ENCODE peak calls at places on chromosome 16, in five cellular contexts. One of them, this sample, is unnamed.
A peak's percentile ranks its signal among the peaks of the same experiment; 100 is the strongest.

GRCh38 chr16:57788252-57788841 is 13.9 kb downstream of the KIFC3 start:
- DNase-seq in colonic mucosa: no peak
- DNase-seq in HCT116: no peak
- DNase-seq in neural progenitor cell: no peak
- DNase-seq in naive thymus-derived CD4-positive, alpha-beta T cell: no peak
- DNase-seq in this sample: no peak

GRCh38 chr16:80175011-80175410 is 365.8 kb upstream of the DYNLRB2 start:
- DNase-seq in neural progenitor cell: no peak
- DNase-seq in HCT116: no peak
- DNase-seq in colonic mucosa: no peak
- DNase-seq in naive thymus-derived CD4-positive, alpha-beta T cell: no peak
- DNase-seq in this sample: no peak

GRCh38 chr16:85641776-85642176 is 28.7 kb downstream of the GSE1 start:
- DNase-seq in neural progenitor cell: no peak
- DNase-seq in naive thymus-derived CD4-positive, alpha-beta T cell: no peak
- DNase-seq in colonic mucosa: peak; percentile 81
- DNase-seq in HCT116: no peak
- DNase-seq in this sample: no peak

GRCh38 chr16:82011199-82011641 is at the start of gene SDR42E1:
- DNase-seq in colonic mucosa: peak; percentile 84
- DNase-seq in naive thymus-derived CD4-positive, alpha-beta T cell: peak; percentile 62
- DNase-seq in neural progenitor cell: no peak
- DNase-seq in HCT116: peak; percentile 91
- DNase-seq in this sample: no peak

GRCh38 chr16:38941-39892 is 14.2 kb downstream of the POLR3K start:
- DNase-seq in colonic mucosa: peak; percentile 81
- DNase-seq in HCT116: no peak
- DNase-seq in naive thymus-derived CD4-positive, alpha-beta T cell: no peak
- DNase-seq in neural progenitor cell: no peak
- DNase-seq in this sample: no peak

GRCh38 chr16:8686031-8686621 is 11.7 kb downstream of the ABAT start:
- DNase-seq in naive thymus-derived CD4-positive, alpha-beta T cell: no peak
- DNase-seq in colonic mucosa: peak; percentile 21
- DNase-seq in neural progenitor cell: peak; percentile 86
- DNase-seq in HCT116: no peak
- DNase-seq in this sample: no peak

GRCh38 chr16:80591071-80591935 is 50.5 kb downstream of the DYNLRB2 start:
- DNase-seq in naive thymus-derived CD4-positive, alpha-beta T cell: peak; percentile 62
- DNase-seq in colonic mucosa: no peak
- DNase-seq in neural progenitor cell: no peak
- DNase-seq in HCT116: no peak
- DNase-seq in this sample: no peak

GRCh38 chr16:80447263-80447662 is 93.5 kb upstream of the DYNLRB2 start:
- DNase-seq in HCT116: no peak
- DNase-seq in neural progenitor cell: no peak
- DNase-seq in naive thymus-derived CD4-positive, alpha-beta T cell: no peak
- DNase-seq in colonic mucosa: no peak
- DNase-seq in this sample: no peak

GRCh38 chr16:71781741-71782140 is 26.9 kb downstream of the AP1G1 start:
- DNase-seq in naive thymus-derived CD4-positive, alpha-beta T cell: no peak
- DNase-seq in neural progenitor cell: no peak
- DNase-seq in colonic mucosa: no peak
- DNase-seq in HCT116: no peak
- DNase-seq in this sample: peak; percentile 9

GRCh38 chr16:17304124-17304813 is 166.5 kb downstream of the XYLT1 start:
- DNase-seq in colonic mucosa: peak; percentile 62
- DNase-seq in neural progenitor cell: no peak
- DNase-seq in HCT116: peak; percentile 22
- DNase-seq in naive thymus-derived CD4-positive, alpha-beta T cell: no peak
- DNase-seq in this sample: peak; percentile 9

GRCh38 chr16:86665319-86665675 is 86.9 kb downstream of the FOXL1 start:
- DNase-seq in neural progenitor cell: no peak
- DNase-seq in colonic mucosa: no peak
- DNase-seq in naive thymus-derived CD4-positive, alpha-beta T cell: no peak
- DNase-seq in HCT116: no peak
- DNase-seq in this sample: peak; percentile 78

GRCh38 chr16:72198021-72198420 is 26.1 kb upstream of the PMFBP1 start:
- DNase-seq in naive thymus-derived CD4-positive, alpha-beta T cell: no peak
- DNase-seq in HCT116: no peak
- DNase-seq in neural progenitor cell: no peak
- DNase-seq in colonic mucosa: no peak
- DNase-seq in this sample: no peak

GRCh38 chr16:58018803-58019202 is 6.8 kb upstream of the MMP15 start:
- DNase-seq in HCT116: no peak
- DNase-seq in neural progenitor cell: peak; percentile 39
- DNase-seq in colonic mucosa: no peak
- DNase-seq in naive thymus-derived CD4-positive, alpha-beta T cell: no peak
- DNase-seq in this sample: no peak

GRCh38 chr16:53482123-53482522 is 20.9 kb downstream of the AKTIP start:
- DNase-seq in naive thymus-derived CD4-positive, alpha-beta T cell: no peak
- DNase-seq in colonic mucosa: no peak
- DNase-seq in HCT116: no peak
- DNase-seq in neural progenitor cell: no peak
- DNase-seq in this sample: no peak
- H3K36me3 ChIP-seq in naive thymus-derived CD4-positive, alpha-beta T cell: peaks cover 59% of the 10 kb centered on the region
- H3K36me3 ChIP-seq in colonic mucosa: peaks cover 14% of the 10 kb centered on the region
- H3K36me3 ChIP-seq in HCT116: peaks cover 11% of the 10 kb centered on the region
- H3K36me3 ChIP-seq in neural progenitor cell: peaks cover 18% of the 10 kb centered on the region
- H3K36me3 ChIP-seq in this sample: no peaks in the 10 kb centered on the region

GRCh38 chr16:27724491-27724878 is 174.5 kb downstream of the KATNIP start:
- DNase-seq in naive thymus-derived CD4-positive, alpha-beta T cell: no peak
- DNase-seq in neural progenitor cell: no peak
- DNase-seq in HCT116: no peak
- DNase-seq in colonic mucosa: peak; percentile 50
- DNase-seq in this sample: no peak
- H3K4me3 ChIP-seq in naive thymus-derived CD4-positive, alpha-beta T cell: no peak overlapping the region
- H3K4me3 ChIP-seq in neural progenitor cell: no peak overlapping the region
- H3K4me3 ChIP-seq in HCT116: no peak overlapping the region
- H3K4me3 ChIP-seq in colonic mucosa: no peak overlapping the region
- H3K4me3 ChIP-seq in this sample: no peak overlapping the region

GRCh38 chr16:67077871-67078270 is 31.9 kb upstream of the PHAF1 start:
- DNase-seq in colonic mucosa: no peak
- DNase-seq in HCT116: no peak
- DNase-seq in neural progenitor cell: no peak
- DNase-seq in naive thymus-derived CD4-positive, alpha-beta T cell: no peak
- DNase-seq in this sample: no peak
- H3K36me3 ChIP-seq in colonic mucosa: no peaks in the 10 kb centered on the region
- H3K36me3 ChIP-seq in HCT116: peaks cover 22% of the 10 kb centered on the region
- H3K36me3 ChIP-seq in neural progenitor cell: peaks cover 7% of the 10 kb centered on the region
- H3K36me3 ChIP-seq in naive thymus-derived CD4-positive, alpha-beta T cell: peaks cover 5% of the 10 kb centered on the region
- H3K36me3 ChIP-seq in this sample: no peaks in the 10 kb centered on the region

DNA sequence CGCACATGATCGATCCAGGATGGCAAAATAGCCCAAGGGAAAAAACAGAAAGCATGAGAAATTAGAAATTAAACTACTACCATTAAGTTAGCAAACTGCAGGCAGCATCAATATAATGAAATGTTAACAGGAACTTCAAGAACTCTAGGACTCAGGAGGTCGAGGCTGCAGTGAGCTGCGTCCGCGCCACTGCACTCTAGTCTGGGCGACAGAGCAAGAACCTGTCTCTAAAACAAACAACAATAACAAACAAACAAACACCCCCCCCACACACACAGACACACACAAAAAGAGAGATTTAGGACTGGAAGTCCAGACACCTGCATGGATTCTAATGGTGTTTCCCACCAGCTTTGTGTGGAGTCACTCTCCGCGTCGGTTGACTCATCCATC is 525 bp upstream of the SEPHS2 start:
- DNase-seq in neural progenitor cell: no peak
- DNase-seq in HCT116: no peak
- DNase-seq in naive thymus-derived CD4-positive, alpha-beta T cell: no peak
- DNase-seq in colonic mucosa: no peak
- DNase-seq in this sample: no peak
- H3K4me3 ChIP-seq in neural progenitor cell: peak overlapping the region; percentile 82
- H3K4me3 ChIP-seq in HCT116: peak overlapping the region; percentile 80
- H3K4me3 ChIP-seq in naive thymus-derived CD4-positive, alpha-beta T cell: peak overlapping the region; percentile 97
- H3K4me3 ChIP-seq in colonic mucosa: peak overlapping the region; percentile 68
- H3K4me3 ChIP-seq in this sample: peak overlapping the region; percentile 18

GRCh38 chr16:50336884-50337283 is 31.9 kb downstream of the BRD7 start:
- DNase-seq in colonic mucosa: no peak
- DNase-seq in HCT116: no peak
- DNase-seq in naive thymus-derived CD4-positive, alpha-beta T cell: no peak
- DNase-seq in neural progenitor cell: no peak
- DNase-seq in this sample: no peak
- H3K36me3 ChIP-seq in colonic mucosa: no peaks in the 10 kb centered on the region
- H3K36me3 ChIP-seq in HCT116: peaks cover 21% of the 10 kb centered on the region
- H3K36me3 ChIP-seq in naive thymus-derived CD4-positive, alpha-beta T cell: peaks cover 6% of the 10 kb centered on the region
- H3K36me3 ChIP-seq in neural progenitor cell: peaks cover 29% of the 10 kb centered on the region
- H3K36me3 ChIP-seq in this sample: peaks cover 1% of the 10 kb centered on the region

GRCh38 chr16:49484936-49485335 is 111.3 kb downstream of the C16orf78 start:
- DNase-seq in neural progenitor cell: no peak
- DNase-seq in colonic mucosa: no peak
- DNase-seq in naive thymus-derived CD4-positive, alpha-beta T cell: no peak
- DNase-seq in HCT116: no peak
- DNase-seq in this sample: no peak
- H3K4me3 ChIP-seq in neural progenitor cell: no peak overlapping the region
- H3K4me3 ChIP-seq in colonic mucosa: no peak overlapping the region
- H3K4me3 ChIP-seq in naive thymus-derived CD4-positive, alpha-beta T cell: no peak overlapping the region
- H3K4me3 ChIP-seq in HCT116: no peak overlapping the region
- H3K4me3 ChIP-seq in this sample: no peak overlapping the region

DNA sequence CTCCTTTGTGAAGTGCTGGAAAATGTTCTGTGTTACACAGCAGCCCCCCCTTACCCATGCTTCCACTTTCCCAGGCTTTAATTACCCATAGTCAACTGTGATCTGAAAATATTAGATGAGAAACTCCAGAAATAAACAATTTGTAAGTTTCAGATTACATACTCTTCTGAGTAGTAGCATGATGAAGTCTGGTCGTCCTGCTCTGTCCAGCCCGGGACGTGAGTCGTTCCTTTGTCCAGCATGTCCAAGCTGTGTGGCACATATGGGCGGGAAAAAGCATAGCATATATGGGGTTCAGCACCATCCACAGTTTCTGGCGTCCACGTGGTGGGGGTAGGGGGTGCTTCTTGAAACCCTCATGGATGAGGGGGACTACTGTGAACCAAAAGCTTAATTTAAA is 83.5 kb downstream of the BANP start:
- DNase-seq in colonic mucosa: no peak
- DNase-seq in neural progenitor cell: no peak
- DNase-seq in naive thymus-derived CD4-positive, alpha-beta T cell: no peak
- DNase-seq in HCT116: no peak
- DNase-seq in this sample: no peak
- H3K36me3 ChIP-seq in colonic mucosa: no peaks in the 10 kb centered on the region
- H3K36me3 ChIP-seq in neural progenitor cell: no peaks in the 10 kb centered on the region
- H3K36me3 ChIP-seq in naive thymus-derived CD4-positive, alpha-beta T cell: no peaks in the 10 kb centered on the region
- H3K36me3 ChIP-seq in HCT116: no peaks in the 10 kb centered on the region
- H3K36me3 ChIP-seq in this sample: no peaks in the 10 kb centered on the region

GRCh38 chr16:11671271-11671670 is 3.0 kb downstream of the SNN start:
- DNase-seq in naive thymus-derived CD4-positive, alpha-beta T cell: no peak
- DNase-seq in neural progenitor cell: no peak
- DNase-seq in colonic mucosa: no peak
- DNase-seq in HCT116: no peak
- DNase-seq in this sample: no peak

GRCh38 chr16:11668590-11669379 is 530 bp downstream of the SNN start:
- DNase-seq in HCT116: no peak
- DNase-seq in neural progenitor cell: peak; percentile 86
- DNase-seq in naive thymus-derived CD4-positive, alpha-beta T cell: peak; percentile 33
- DNase-seq in colonic mucosa: no peak
- DNase-seq in this sample: no peak

GRCh38 chr16:11669380-11670146 is 1.3 kb downstream of the SNN start:
- DNase-seq in colonic mucosa: no peak
- DNase-seq in naive thymus-derived CD4-positive, alpha-beta T cell: no peak
- DNase-seq in HCT116: no peak
- DNase-seq in neural progenitor cell: no peak
- DNase-seq in this sample: no peak

GRCh38 chr16:11671676-11672075 is 3.4 kb downstream of the SNN start:
- DNase-seq in HCT116: no peak
- DNase-seq in naive thymus-derived CD4-positive, alpha-beta T cell: no peak
- DNase-seq in neural progenitor cell: no peak
- DNase-seq in colonic mucosa: no peak
- DNase-seq in this sample: no peak

DNA sequence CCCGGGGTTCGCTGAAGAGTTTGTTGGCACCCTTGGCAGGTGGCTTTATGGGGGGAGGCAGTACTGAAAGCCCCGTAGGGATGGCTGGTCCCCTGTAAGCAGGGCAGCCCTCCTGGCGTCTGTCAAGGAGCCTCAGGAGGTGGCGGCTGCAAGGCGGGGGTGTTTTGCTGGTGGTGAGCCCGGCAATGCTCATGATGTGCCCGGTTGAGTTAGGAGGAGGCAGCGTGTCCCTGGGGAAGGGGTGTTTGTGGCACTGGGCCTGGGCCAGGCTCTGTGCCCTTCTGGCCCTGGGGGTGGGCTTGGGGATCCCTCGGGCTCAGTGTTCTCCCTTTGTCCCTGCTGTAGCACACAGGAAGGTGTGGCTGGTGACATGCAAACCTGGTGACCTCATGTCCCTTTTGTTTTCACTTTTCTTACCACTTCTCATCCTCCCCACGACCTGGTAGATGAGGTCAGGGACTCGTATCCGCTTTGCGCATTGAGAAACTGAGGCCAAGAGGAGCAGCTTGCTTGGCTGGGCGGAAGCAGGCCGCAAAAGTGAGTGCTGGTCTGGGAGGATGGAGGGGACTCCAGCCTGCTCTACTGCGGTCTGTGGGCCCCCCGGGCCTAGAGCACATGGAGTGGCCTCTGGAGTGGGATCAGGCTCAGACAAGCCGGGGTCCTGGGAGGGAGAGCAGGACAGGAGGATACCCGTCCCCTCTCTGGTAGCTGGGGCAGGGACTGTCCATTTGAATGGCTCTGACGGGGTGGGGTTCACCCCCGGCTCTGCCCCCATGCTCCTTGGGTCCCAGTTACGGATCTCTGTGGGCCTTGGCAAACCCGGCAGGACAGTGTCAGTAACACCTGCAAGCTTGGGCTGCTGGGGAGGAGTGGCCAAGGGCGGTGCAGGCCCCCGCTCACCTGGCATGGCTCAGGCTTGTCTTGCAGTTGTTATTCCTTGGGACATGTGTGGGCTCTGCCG is 2.2 kb downstream of the SNN start:
- DNase-seq in colonic mucosa: no peak
- DNase-seq in neural progenitor cell: no peak
- DNase-seq in naive thymus-derived CD4-positive, alpha-beta T cell: peak; percentile 40
- DNase-seq in HCT116: no peak
- DNase-seq in this sample: no peak
- H3K4me3 ChIP-seq in colonic mucosa: no peak overlapping the region
- H3K4me3 ChIP-seq in neural progenitor cell: peak overlapping the region; percentile 98
- H3K4me3 ChIP-seq in naive thymus-derived CD4-positive, alpha-beta T cell: peak overlapping the region; percentile 77
- H3K4me3 ChIP-seq in HCT116: no peak overlapping the region
- H3K4me3 ChIP-seq in this sample: no peak overlapping the region

This sample was measured in kidney epithelial cell.